ENCODE peak calls at places on chromosomes 4 and X, in four cellular contexts. T is K562, Q is GM23248, K is neural progenitor cell. W is an unnamed sample.

GRCh38 chrX:69919749-69920148 is 130.0 kb downstream of the AWAT2 start:
- DNase-seq in T (no peak), Q (no peak), K (peak; percentile 21), W (no peak)

GRCh38 chr4:2843909-2844584 is 403 bp downstream of the ADD1 start:
- DNase-seq in T (peak; percentile 74), Q (peak; percentile 67), K (peak; percentile 83), W (peak; percentile 8)

GRCh38 chr4:169099775-169100180 is 89.7 kb upstream of the CBR4 start:
- DNase-seq in T (no peak), Q (peak; percentile 76), K (no peak), W (peak; percentile 30)

GRCh38 chr4:136680271-136680670 is 852.0 kb downstream of the PCDH18 start:
- DNase-seq in T (no peak), Q (no peak), K (peak; percentile 6), W (peak; percentile 34)

GRCh38 chr4:119729815-119730643 is 101.4 kb upstream of the PDE5A start:
- DNase-seq in T (peak; percentile 0), Q (peak; percentile 90), K (no peak), W (peak; percentile 77)

GRCh38 chr4:112704991-112705845 is 68.3 kb downstream of the LARP7 start:
- DNase-seq in T (peak; percentile 30), Q (peak; percentile 82), K (peak; percentile 72), W (peak; percentile 74)

GRCh38 chr4:125444166-125444565 is 129.4 kb downstream of the FAT4 start:
- DNase-seq in T (no peak), Q (no peak), K (no peak), W (no peak)

GRCh38 chrX:48703642-48704481 is 7.3 kb downstream of the SUV39H1 start:
- DNase-seq in T (no peak), Q (peak; percentile 57), K (no peak), W (no peak)

GRCh38 chr4:38804654-38805295 is at the start of gene TLR1:
- DNase-seq in T (peak; percentile 46), Q (peak; percentile 56), K (peak; percentile 4), W (peak; percentile 46)

GRCh38 chr4:153532636-153533035 is 66.5 kb downstream of the TMEM131L start:
- DNase-seq in T (no peak), Q (no peak), K (no peak), W (no peak)

GRCh38 chrX:48083706-48084105 is 12.3 kb upstream of the ZNF630 start:
- DNase-seq in T (no peak), Q (no peak), K (no peak), W (no peak)

GRCh38 chr4:153114771-153115321 is 89.4 kb upstream of the TRIM2 start:
- DNase-seq in T (no peak), Q (peak; percentile 89), K (no peak), W (peak; percentile 29)

GRCh38 chr4:38154251-38154650 is 194.1 kb downstream of the PTTG2 start:
- DNase-seq in T (no peak), Q (no peak), K (no peak), W (no peak)

GRCh38 chrX:8179653-8180052 is 8.6 kb upstream of the VCX2 start:
- DNase-seq in T (no peak), Q (no peak), K (no peak), W (no peak)

GRCh38 chr4:152943673-152944072 is 7.5 kb downstream of the FHDC1 start:
- DNase-seq in T (no peak), Q (peak; percentile 90), K (no peak), W (peak; percentile 27)

GRCh38 chr4:182578402-182578801 is 335.2 kb downstream of the TENM3 start:
- DNase-seq in T (no peak), Q (peak; percentile 64), K (no peak), W (peak; percentile 70)

GRCh38 chr4:3207531-3208037 is 41.4 kb upstream of the MSANTD1 start:
- DNase-seq in T (no peak), Q (peak; percentile 47), K (no peak), W (peak; percentile 23)

GRCh38 chrX:45515262-45516215 is 314.9 kb upstream of the DIPK2B start:
- DNase-seq in T (peak; percentile 21), Q (peak; percentile 94), K (peak; percentile 49), W (peak; percentile 71)

GRCh38 chr4:52577285-52577968 is 81.7 kb downstream of the USP46 start:
- DNase-seq in T (no peak), Q (peak; percentile 52), K (no peak), W (no peak)

GRCh38 chr4:113290666-113291065 is 241.2 kb downstream of the ANK2 start:
- DNase-seq in T (no peak), Q (no peak), K (no peak), W (no peak)

GRCh38 chr4:4869731-4870483 is 10.4 kb downstream of the MSX1 start:
- DNase-seq in T (no peak), Q (peak; percentile 58), K (peak; percentile 74), W (no peak)

GRCh38 chr4:4870493-4871266 is 11.2 kb downstream of the MSX1 start:
- DNase-seq in T (no peak), Q (no peak), K (no peak), W (no peak)

GRCh38 chr4:4867745-4868505 is 8.5 kb downstream of the MSX1 start:
- DNase-seq in T (no peak), Q (no peak), K (peak; percentile 34), W (peak; percentile 33)

GRCh38 chr4:4868506-4869379 is 9.3 kb downstream of the MSX1 start:
- DNase-seq in T (no peak), Q (no peak), K (peak; percentile 24), W (no peak)

DNA sequence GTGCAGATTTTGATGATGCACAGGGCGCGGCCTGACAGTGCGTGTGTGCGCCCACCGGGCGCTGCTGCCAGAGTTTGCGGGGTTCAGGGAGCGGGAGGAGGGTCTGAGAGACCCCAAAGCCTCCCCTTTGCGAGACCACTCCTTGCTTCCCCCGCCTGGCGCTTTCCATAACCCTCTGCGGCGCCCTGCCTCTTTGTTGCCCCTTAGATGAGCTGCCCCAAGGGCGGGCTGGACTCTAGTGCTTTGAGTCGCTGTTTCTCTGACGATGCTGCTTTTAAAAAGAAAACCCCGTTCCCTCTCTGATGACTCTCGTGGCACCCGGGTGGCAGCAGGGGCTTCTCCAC is 9.9 kb downstream of the MSX1 start:
- DNase-seq in T (no peak), Q (no peak), K (peak; percentile 39), W (no peak)
- TF ChIP-seq EZH2 in T (no peak), Q (no peak), K (peak; percentile 83), W (no peak)

GRCh38 chr4:178937130-178937529 is 1494.9 kb upstream of the AGA start:
- DNase-seq in T (no peak), Q (no peak), K (no peak), W (no peak)
- H3K4me2 ChIP-seq in T (no peak overlapping the region), Q (no peak overlapping the region), K (no peak overlapping the region), W (no peak overlapping the region)

GRCh38 chr4:150078041-150078995 is at the start of gene DCLK2:
- DNase-seq in T (peak; percentile 15), Q (peak; percentile 90), K (peak; percentile 90), W (peak; percentile 79)

GRCh38 chr4:150080335-150080734 is 2.1 kb downstream of the DCLK2 start:
- DNase-seq in T (no peak), Q (peak; percentile 5), K (no peak), W (no peak)

GRCh38 chr4:150080875-150081274 is 2.6 kb downstream of the DCLK2 start:
- DNase-seq in T (no peak), Q (no peak), K (no peak), W (no peak)

GRCh38 chr4:150082241-150082640 is 4.0 kb downstream of the DCLK2 start:
- DNase-seq in T (no peak), Q (no peak), K (no peak), W (no peak)

DNA sequence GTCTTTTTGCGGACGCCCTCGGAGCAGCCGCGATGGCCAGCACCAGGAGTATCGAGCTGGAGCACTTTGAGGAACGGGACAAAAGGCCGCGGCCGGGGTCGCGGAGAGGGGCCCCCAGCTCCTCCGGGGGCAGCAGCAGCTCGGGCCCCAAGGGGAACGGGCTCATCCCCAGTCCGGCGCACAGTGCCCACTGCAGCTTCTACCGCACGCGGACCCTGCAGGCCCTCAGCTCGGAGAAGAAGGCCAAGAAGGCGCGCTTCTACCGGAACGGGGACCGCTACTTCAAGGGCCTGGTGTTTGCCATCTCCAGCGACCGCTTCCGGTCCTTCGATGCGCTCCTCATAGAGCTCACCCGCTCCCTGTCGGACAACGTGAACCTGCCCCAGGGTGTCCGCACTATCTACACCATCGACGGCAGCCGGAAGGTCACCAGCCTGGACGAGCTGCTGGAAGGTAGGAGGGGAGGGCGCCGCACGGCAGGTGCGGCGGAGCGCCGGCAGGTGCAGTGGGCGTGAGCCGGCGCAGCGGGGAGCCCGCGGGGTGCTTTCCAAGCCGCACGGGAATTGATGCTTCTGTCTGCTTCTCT is 844 bp downstream of the DCLK2 start:
- DNase-seq in T (no peak), Q (peak; percentile 72), K (peak; percentile 64), W (peak; percentile 43)
- TF ChIP-seq EZH2 in T (no peak), Q (no peak), K (peak; percentile 81), W (no peak)

GRCh38 chrX:13695601-13696115 is 6.7 kb downstream of the RAB9A start:
- DNase-seq in T (no peak), Q (no peak), K (no peak), W (no peak)
- H3K4me2 ChIP-seq in T (no peak overlapping the region), Q (no peak overlapping the region), K (no peak overlapping the region), W (peak overlapping the region; percentile 16)

GRCh38 chr4:174213734-174214101 is 69.7 kb downstream of the FBXO8 start:
- DNase-seq in T (no peak), Q (no peak), K (peak; percentile 39), W (no peak)

GRCh38 chr4:174210952-174211490 is 72.4 kb downstream of the FBXO8 start:
- DNase-seq in T (no peak), Q (peak; percentile 75), K (no peak), W (no peak)

GRCh38 chr4:174210354-174210753 is 73.1 kb downstream of the FBXO8 start:
- DNase-seq in T (no peak), Q (no peak), K (peak; percentile 60), W (no peak)

GRCh38 chr4:174212061-174212460 is 71.4 kb downstream of the FBXO8 start:
- DNase-seq in T (no peak), Q (no peak), K (no peak), W (no peak)

DNA sequence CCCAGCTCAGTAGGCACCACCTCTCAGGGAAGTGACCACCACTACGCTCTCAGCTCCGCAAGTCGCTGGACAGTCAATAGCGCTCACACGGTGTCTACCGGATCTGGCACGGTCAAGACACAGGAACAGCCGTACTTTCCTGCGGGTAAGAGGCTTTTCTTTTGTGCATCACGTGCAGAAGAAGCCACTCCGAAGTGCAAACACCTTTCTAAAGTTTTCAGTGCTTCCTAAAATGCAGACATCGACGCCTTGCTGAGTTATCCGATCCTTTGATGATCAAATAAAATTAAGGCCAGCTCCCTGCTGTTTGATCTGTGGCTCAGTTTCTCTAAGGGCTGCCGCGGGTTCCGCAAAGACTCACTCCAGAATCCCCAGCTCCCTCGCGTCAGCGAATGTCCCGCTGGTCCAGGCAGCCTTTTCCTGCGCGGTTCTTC is 71.8 kb downstream of the FBXO8 start:
- DNase-seq in T (no peak), Q (no peak), K (peak; percentile 62), W (no peak)
- TF ChIP-seq EZH2 in T (no peak), Q (no peak), K (peak; percentile 89), W (peak; percentile 87)